ENCODE peak calls at places on chromosomes 5 and 9, in nine cellular contexts. Z is sigmoid colon, F is transverse colon, Q is stomach, C is Panc1, D is K562, M is H1, Y is SK-N-SH, O is spleen. K is an unnamed sample.

GRCh38 chr5:73901045-73901444 is 275.0 kb downstream of the ARHGEF28 start:
- DNase-seq in D (no peak), M (no peak), Z (no peak), O (no peak), Y (no peak), C (no peak), Q (no peak), F (peak; percentile 50), K (no peak)

GRCh38 chr5:129904102-129904666 is at the start of gene CHSY3:
- DNase-seq in Z (peak; percentile 90), F (peak; percentile 78), O (peak; percentile 85), M (peak; percentile 82), Q (peak; percentile 80), C (no peak), Y (peak; percentile 71), D (peak; percentile 14), K (peak; percentile 89)

GRCh38 chr9:116450378-116451139 is 236.5 kb upstream of the TRIM32 start:
- DNase-seq in F (no peak), C (no peak), D (no peak), Q (no peak), M (no peak), O (no peak), Y (no peak), Z (no peak), K (peak; percentile 67)

GRCh38 chr5:14143843-14144585 is 872 bp downstream of the TRIO start:
- DNase-seq in M (peak; percentile 66), C (no peak), D (peak; percentile 31), O (peak; percentile 92), Y (peak; percentile 68), Z (peak; percentile 78), Q (peak; percentile 43), F (peak; percentile 51), K (peak; percentile 92)

GRCh38 chr9:137168575-137168906 is 1.3 kb downstream of the LRRC26 start:
- DNase-seq in O (no peak), Z (no peak), C (no peak), Q (no peak), F (no peak), Y (no peak), D (peak; percentile 54), M (peak; percentile 64), K (no peak)

GRCh38 chr5:103272377-103272776 is 13.8 kb downstream of the MACIR start:
- DNase-seq in D (no peak), Q (no peak), Y (no peak), M (no peak), C (no peak), O (no peak), F (no peak), Z (no peak), K (no peak)

GRCh38 chr9:99103909-99104458 is 929 bp upstream of the TGFBR1 start:
- DNase-seq in O (peak; percentile 83), Z (no peak), Y (no peak), M (peak; percentile 63), Q (no peak), D (peak; percentile 37), F (no peak), C (no peak), K (no peak)

GRCh38 chr9:967851-968641 is 8.4 kb upstream of the DMRT3 start:
- DNase-seq in C (no peak), M (peak; percentile 53), F (no peak), Y (no peak), D (no peak), Z (no peak), O (no peak), Q (no peak), K (no peak)

GRCh38 chr5:43312699-43313034 is 545 bp downstream of the HMGCS1 start:
- DNase-seq in Q (no peak), O (no peak), Y (no peak), D (peak; percentile 24), M (no peak), Z (no peak), C (no peak), F (no peak), K (peak; percentile 43)

DNA sequence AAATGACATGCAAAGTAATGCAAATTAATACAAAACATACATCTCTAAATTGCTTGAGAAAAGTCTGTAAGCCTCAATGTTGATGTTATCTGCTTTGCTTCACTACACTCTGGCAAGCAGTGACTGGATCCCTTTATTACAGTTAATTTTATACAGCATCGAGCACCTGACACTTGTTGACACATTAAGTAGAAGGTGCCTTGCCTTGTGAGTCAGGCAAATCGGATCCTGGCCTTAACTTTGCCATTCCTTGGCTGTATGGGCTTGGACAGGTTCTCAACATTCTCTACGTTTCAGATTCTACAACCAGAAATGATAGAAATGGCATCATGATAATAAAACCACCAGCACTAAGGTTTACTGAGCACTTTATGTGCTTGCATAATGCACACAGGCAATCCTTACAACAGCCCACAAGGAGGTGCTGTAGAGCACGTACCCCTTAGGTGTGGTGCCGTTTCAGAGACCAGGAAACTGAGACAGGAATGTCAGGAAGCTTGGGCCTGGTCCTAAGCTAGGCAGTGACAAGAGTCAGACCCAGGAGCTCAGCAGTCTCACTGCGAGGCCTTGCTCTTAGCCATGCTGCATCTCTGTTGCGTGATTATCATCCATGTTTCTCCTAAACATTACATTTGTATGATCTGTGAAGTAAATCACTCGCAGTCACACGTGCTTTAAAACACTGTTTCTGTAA is 2.6 kb downstream of the GCNT4 start:
- DNase-seq in Z (no peak), O (peak; percentile 74), Y (peak; percentile 56), C (peak; percentile 61), F (peak; percentile 77), D (peak; percentile 68), Q (peak; percentile 70), M (peak; percentile 77), K (no peak)
- TF ChIP-seq POLR2AphosphoS5 in Z (no peak), O (no peak), Y (no peak), C (no peak), F (no peak), D (no peak), Q (peak; percentile 19), M (peak; percentile 69), K (no peak)

DNA sequence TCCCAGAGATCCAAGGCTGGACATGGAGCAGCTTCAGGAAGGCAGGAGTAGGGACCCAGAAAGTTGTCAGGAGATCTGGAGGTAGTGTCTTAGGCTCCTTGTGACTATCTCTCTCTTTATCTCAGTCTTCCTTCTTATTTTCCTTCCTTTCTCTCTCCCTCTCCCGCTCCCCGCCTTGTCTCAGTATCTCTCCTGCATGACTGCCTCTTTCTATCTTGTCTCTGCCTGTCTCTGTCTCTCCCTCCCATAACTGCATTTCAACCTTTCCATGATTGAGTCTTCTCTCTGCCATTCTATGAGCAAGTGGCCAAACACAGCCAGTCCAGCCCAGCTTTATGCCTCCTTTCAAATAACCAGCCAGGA is 61.0 kb upstream of the NEK6 start:
- DNase-seq in F (no peak), Y (no peak), O (no peak), M (no peak), C (no peak), D (no peak), Q (peak; percentile 8), Z (peak; percentile 14), K (no peak)
- H3K4me1 ChIP-seq in F (no peaks in the 10 kb centered on the region), Y (no peaks in the 10 kb centered on the region), O (peaks cover 53% of the 10 kb centered on the region), M (no peaks in the 10 kb centered on the region), C (no peaks in the 10 kb centered on the region), D (peaks cover 14% of the 10 kb centered on the region), Q (no peaks in the 10 kb centered on the region), Z (no peaks in the 10 kb centered on the region), K (no peaks in the 10 kb centered on the region)

DNA sequence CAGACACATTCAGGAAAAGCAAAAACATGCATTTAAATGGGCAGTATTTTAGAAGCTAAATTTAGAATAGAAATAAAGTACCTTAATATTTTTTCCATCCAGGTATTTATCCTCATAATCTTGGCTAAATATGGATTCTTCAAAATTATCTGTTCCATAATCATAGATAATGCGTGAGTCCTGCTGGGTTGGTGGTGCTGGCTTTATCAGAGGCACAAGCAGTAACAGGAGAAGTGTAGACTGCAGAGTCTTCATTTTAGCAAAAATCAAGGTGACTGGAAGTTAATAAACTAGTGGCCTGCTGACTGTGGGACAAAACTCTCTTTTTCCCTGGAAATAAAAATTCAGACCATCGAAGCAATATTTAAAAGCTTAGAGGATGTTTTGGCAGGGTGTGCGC is 1.2 kb downstream of the OGN start:
- DNase-seq in Y (no peak), D (no peak), O (no peak), C (no peak), F (no peak), Z (no peak), M (no peak), Q (no peak), K (no peak)
- H3K4me3 ChIP-seq in Y (no peak overlapping the region), D (no peak overlapping the region), O (no peak overlapping the region), C (no peak overlapping the region), F (no peak overlapping the region), Z (peak overlapping the region; percentile 12), M (no peak overlapping the region), Q (peak overlapping the region; percentile 2), K (no peak overlapping the region)

DNA sequence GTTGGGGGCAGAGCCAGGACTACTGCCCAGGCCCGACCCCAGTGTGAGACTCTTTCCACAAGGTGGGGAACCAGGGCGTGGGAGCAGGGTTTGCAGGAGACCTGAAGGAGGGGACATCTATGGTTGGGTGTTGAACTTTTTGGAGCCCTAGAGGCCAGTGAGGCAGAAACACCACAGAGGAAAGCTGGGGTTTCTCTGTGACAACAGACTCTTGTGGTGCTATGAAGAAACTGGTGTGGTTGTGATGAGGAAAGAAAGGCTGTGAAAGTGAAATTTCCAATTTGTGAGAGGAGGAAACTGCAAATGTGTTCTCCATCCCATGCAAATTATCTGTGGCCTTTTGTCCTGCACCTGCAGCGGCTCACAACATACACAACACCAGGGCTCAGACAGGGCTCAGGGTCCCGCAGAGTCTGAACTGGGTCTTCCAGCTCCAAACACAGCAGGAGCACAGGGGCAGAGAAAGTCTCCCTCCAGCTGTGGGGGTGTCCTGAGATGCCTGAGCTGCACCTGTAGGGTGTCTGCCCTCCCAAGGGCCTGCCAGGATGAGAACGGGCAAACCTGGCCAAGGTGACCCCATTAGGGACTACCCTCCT is 51.4 kb upstream of the GRHPR start:
- DNase-seq in M (no peak), Z (no peak), D (no peak), Y (no peak), Q (no peak), C (no peak), F (no peak), O (peak; percentile 80), K (no peak)
- TF ChIP-seq POLR2AphosphoS5 in M (no peak), Z (no peak), D (no peak), Y (no peak), Q (no peak), C (no peak), F (no peak), O (peak; percentile 32), K (no peak)

DNA sequence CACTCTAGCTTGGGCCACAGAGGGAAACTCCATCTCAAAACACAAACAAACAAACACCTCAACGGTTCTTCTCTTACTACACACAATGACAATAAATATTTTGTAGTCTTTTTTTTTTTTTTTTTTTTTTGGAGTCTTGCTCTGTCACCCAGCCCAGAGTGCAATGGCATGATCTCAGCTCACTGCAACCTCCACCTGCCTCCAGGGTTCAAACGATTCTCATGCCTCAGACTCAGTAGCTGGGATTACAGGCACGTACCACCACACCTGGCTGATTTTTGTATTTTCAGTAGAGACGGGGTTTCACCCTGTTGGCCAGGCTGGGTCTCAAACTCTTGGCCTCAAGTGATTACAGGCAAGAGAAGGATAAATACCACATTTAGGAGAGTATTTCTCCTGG is 30.1 kb downstream of the ERGIC1 start:
- DNase-seq in C (no peak), F (no peak), O (no peak), Z (no peak), D (no peak), Q (no peak), M (no peak), Y (no peak), K (no peak)
- H3K4me1 ChIP-seq in C (peaks cover 99% of the 10 kb centered on the region), F (peaks cover 47% of the 10 kb centered on the region), O (peaks cover 96% of the 10 kb centered on the region), Z (peaks cover 72% of the 10 kb centered on the region), D (peaks cover 15% of the 10 kb centered on the region), Q (peaks cover 77% of the 10 kb centered on the region), M (peaks cover 19% of the 10 kb centered on the region), Y (peaks cover 22% of the 10 kb centered on the region), K (peaks cover 69% of the 10 kb centered on the region)